ENCODE peak calls at places on chromosomes 12 and 14, in nine cellular contexts. V is stomach, T is HCT116, Y is transverse colon, X is K562, S is esophagus muscularis mucosa, A is sigmoid colon, P is suprapubic skin, L is GM23338. B is an unnamed sample.

GRCh38 chr12:107328442-107329133 is 235.2 kb upstream of the CRY1 start:
- DNase-seq in P (no peak), A (no peak), L (no peak), V (no peak), Y (no peak), T (no peak), S (no peak), X (no peak), B (no peak)

GRCh38 chr12:85280984-85281946 is 1.2 kb downstream of the ALX1 start:
- DNase-seq in T (no peak), X (no peak), A (no peak), Y (no peak), V (no peak), L (peak), P (no peak), S (no peak), B (no peak)

GRCh38 chr12:102216086-102216691 is 18.6 kb upstream of the PMCH start:
- DNase-seq in L (no peak), X (no peak), P (no peak), Y (no peak), V (no peak), S (no peak), A (no peak), T (peak), B (no peak)

GRCh38 chr14:29754134-29754533 is 173.5 kb downstream of the PRKD1 start:
- DNase-seq in X (no peak), P (no peak), L (no peak), V (no peak), A (no peak), Y (no peak), S (no peak), T (no peak), B (no peak)

GRCh38 chr14:29584992-29585391 is 342.7 kb downstream of the PRKD1 start:
- DNase-seq in A (peak), S (no peak), L (peak), P (no peak), Y (peak), V (no peak), X (no peak), T (no peak), B (peak)

GRCh38 chr12:26691234-26691970 is 141.6 kb downstream of the ITPR2 start:
- DNase-seq in S (no peak), P (no peak), T (peak), Y (no peak), L (peak), A (no peak), V (no peak), X (peak), B (no peak)

GRCh38 chr12:58950739-58951100 is 30.4 kb upstream of the LRIG3 start:
- DNase-seq in P (no peak), Y (peak), V (no peak), L (no peak), S (no peak), T (no peak), X (no peak), A (no peak), B (no peak)

GRCh38 chr14:102545461-102546265 is 36.1 kb upstream of the ANKRD9 start:
- DNase-seq in S (no peak), L (peak), Y (no peak), T (no peak), A (no peak), X (no peak), P (no peak), V (no peak), B (no peak)

GRCh38 chr12:103799504-103800251 is 41.4 kb downstream of the NT5DC3 start:
- DNase-seq in P (no peak), S (no peak), X (no peak), V (no peak), Y (peak), L (peak), A (peak), T (no peak), B (no peak)

GRCh38 chr14:68285421-68286179 is 466.0 kb downstream of the RAD51B start:
- DNase-seq in P (no peak), T (no peak), S (no peak), V (no peak), L (no peak), Y (peak), X (no peak), A (no peak), B (no peak)

GRCh38 chr12:25051583-25052190 is 102.8 kb upstream of the BCAT1 start:
- DNase-seq in T (no peak), P (no peak), Y (peak), X (no peak), L (no peak), A (no peak), S (no peak), V (no peak), B (no peak)

GRCh38 chr14:99619873-99620834 is 16.1 kb upstream of the CCDC85C start:
- DNase-seq in V (no peak), Y (no peak), L (no peak), T (no peak), A (no peak), S (no peak), P (no peak), X (no peak), B (no peak)

GRCh38 chr14:31243860-31244259 is 36.3 kb upstream of the HECTD1 start:
- DNase-seq in S (no peak), T (peak), V (peak), L (peak), A (no peak), Y (peak), X (no peak), P (no peak), B (no peak)

GRCh38 chr14:99445916-99446315 is 34.7 kb downstream of the SETD3 start:
- DNase-seq in V (no peak), Y (no peak), P (no peak), T (no peak), S (no peak), A (no peak), L (no peak), X (no peak), B (no peak)

GRCh38 chr14:88005050-88005481 is at the start of gene GPR65:
- DNase-seq in S (no peak), V (no peak), Y (no peak), T (no peak), A (no peak), X (no peak), L (no peak), P (no peak), B (no peak)
- TF ChIP-seq POLR2AphosphoS5 in S (peak), V (no peak), Y (peak), T (no peak), A (peak), X (no peak), L (no peak), P (no peak), B (no peak)

DNA sequence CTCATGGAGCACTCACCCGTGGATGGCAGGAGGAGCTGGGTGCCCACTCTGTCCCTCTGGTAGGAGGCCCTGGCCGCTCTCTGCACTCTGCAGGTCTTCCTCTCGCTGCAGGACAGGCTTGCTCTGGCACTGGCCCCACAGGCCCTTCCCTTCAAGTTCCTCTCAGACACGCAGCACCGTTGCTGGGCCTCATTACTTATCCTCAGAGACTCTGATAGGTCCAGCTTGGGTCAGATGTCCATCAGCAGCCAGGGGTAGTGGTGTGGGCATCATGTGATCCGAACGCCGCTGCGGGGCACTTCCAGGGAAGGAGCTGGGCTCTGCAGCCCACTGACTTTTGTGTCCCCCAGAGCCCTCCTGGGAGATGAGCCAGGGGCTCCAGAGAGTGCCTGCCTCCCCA is 11.8 kb downstream of the OTUB2 start:
- DNase-seq in L (no peak), P (no peak), X (no peak), T (no peak), A (no peak), S (no peak), V (no peak), Y (no peak), B (no peak)
- H3K27ac ChIP-seq in L (no peak), P (no peak), X (no peak), T (no peak), A (no peak), S (no peak), V (no peak), Y (no peak), B (no peak)

GRCh38 chr12:29314421-29314820 is 66.6 kb downstream of the ERGIC2 start:
- DNase-seq in X (no peak), Y (no peak), P (no peak), L (no peak), T (no peak), S (no peak), A (no peak), V (no peak), B (no peak)

GRCh38 chr12:29310899-29311298 is 70.1 kb downstream of the ERGIC2 start:
- DNase-seq in P (no peak), S (no peak), X (no peak), A (no peak), T (no peak), L (no peak), V (no peak), Y (no peak), B (no peak)

GRCh38 chr12:29306267-29306666 is 74.7 kb downstream of the ERGIC2 start:
- DNase-seq in T (no peak), V (no peak), S (no peak), Y (no peak), P (no peak), L (no peak), A (no peak), X (no peak), B (no peak)

GRCh38 chr12:29306682-29307081 is 74.3 kb downstream of the ERGIC2 start:
- DNase-seq in P (no peak), V (no peak), L (no peak), A (no peak), T (no peak), X (no peak), Y (no peak), S (no peak), B (no peak)

DNA sequence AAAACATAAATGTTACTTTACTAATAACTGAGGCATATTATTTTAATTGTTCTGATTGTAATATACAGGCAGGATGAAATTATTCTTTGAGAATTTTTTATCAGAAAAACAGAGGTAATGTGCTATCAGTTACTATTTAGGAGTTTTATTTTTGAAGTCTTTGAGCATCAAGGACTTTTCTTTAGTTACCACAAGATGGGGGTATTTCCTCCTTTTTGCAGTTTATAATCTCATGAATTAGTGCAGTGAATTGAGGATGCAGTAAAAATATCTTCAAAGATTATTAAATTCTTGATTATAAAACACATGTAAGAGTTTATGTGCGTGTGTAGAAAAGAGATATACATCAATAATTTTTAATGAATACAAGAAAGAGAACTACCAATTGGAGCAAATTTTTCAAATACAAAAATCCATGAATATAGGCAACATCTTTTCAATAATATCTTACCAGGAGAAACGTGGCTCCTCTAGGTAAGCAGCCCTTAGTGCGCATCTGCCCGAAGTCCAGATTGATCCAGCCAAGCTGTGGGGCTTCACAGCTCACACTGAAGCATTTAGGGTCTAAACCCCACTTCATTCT is 71.6 kb downstream of the ERGIC2 start:
- DNase-seq in L (peak), A (no peak), Y (no peak), S (no peak), V (no peak), T (peak), X (no peak), P (no peak), B (no peak)
- TF ChIP-seq CTCF in L (no peak), A (no peak), Y (no peak), S (peak), V (no peak), T (peak), X (peak), P (no peak), B (peak)

DNA sequence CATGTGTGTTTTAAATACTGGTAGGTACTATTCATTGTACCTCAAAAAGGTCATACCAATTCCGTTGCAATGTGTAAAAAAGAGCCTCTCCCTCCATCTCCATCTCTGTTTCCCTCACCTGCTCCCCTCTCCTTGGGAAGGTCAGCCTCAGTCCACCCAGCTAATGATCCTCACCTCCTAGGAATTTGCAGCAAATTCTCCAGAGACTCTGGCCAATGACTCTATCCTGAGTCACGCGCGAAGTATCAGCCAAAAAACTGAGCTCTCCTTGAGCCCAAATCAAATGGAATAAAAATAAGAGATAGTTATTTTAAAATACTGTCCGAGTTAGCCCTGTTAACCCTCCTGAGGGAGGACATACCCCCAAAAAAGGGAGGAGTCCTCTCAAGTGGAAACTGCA is 148.4 kb downstream of the DPF3 start:
- DNase-seq in S (no peak), A (no peak), P (no peak), V (no peak), Y (no peak), L (no peak), T (no peak), X (no peak), B (peak)
- TF ChIP-seq POLR2AphosphoS5 in S (no peak), A (no peak), P (no peak), V (no peak), Y (no peak), L (no peak), T (no peak), X (no peak), B (no peak)

GRCh38 chr14:95238674-95239313 is 80.9 kb downstream of the CLMN start:
- DNase-seq in X (no peak), L (no peak), P (no peak), V (no peak), S (no peak), Y (no peak), T (no peak), A (no peak), B (no peak)
- H3K27ac ChIP-seq in X (no peak), L (no peak), P (no peak), V (no peak), S (no peak), Y (no peak), T (no peak), A (no peak), B (no peak)